ENCODE peak calls at places on chromosome 11, in six cellular contexts. F is brain microvascular endothelial cell, O is GM12865, N is astrocyte of the spinal cord, G is A549, I is upper lobe of right lung. K is an unnamed sample.

GRCh38 chr11:126898802-126899201 is 101.8 kb downstream of the KIRREL3 start:
- DNase-seq in I (no peak), G (no peak), F (no peak), O (no peak), N (no peak), K (no peak)

GRCh38 chr11:93689166-93689734 is 27.8 kb downstream of the CEP295 start:
- DNase-seq in I (no peak), F (no peak), N (no peak), G (no peak), O (peak), K (no peak)

GRCh38 chr11:77233011-77233410 is 68.5 kb downstream of the GDPD4 start:
- DNase-seq in F (no peak), G (no peak), O (no peak), I (no peak), N (no peak), K (no peak)

GRCh38 chr11:18987454-18988231 is 48.4 kb upstream of the MRGPRX1 start:
- DNase-seq in G (no peak), N (peak), I (no peak), F (peak), O (no peak), K (no peak)

GRCh38 chr11:116984589-116984988 is 113.6 kb downstream of the SIK3 start:
- DNase-seq in N (peak), F (peak), G (no peak), I (no peak), O (no peak), K (peak)

GRCh38 chr11:109247071-109247470 is 174.9 kb upstream of the C11orf87 start:
- DNase-seq in G (no peak), I (no peak), O (no peak), N (peak), F (peak), K (no peak)

GRCh38 chr11:3880724-3881123 is 25.3 kb downstream of the STIM1 start:
- DNase-seq in F (peak), G (no peak), O (peak), I (no peak), N (peak), K (no peak)

GRCh38 chr11:3000032-3000961 is 8.2 kb upstream of the NAP1L4 start:
- DNase-seq in N (peak), O (no peak), G (no peak), I (peak), F (peak), K (no peak)

GRCh38 chr11:61959678-61960077 is 7.8 kb downstream of the FTH1 start:
- DNase-seq in G (no peak), N (no peak), O (no peak), F (no peak), I (peak), K (no peak)

GRCh38 chr11:95337175-95337957 is 106.4 kb upstream of the SESN3 start:
- DNase-seq in G (no peak), N (peak), F (peak), O (peak), I (peak), K (peak)

GRCh38 chr11:84249344-84250135 is 963.4 kb upstream of the CCDC90B start:
- DNase-seq in N (peak), I (no peak), F (no peak), G (no peak), O (peak), K (no peak)

DNA sequence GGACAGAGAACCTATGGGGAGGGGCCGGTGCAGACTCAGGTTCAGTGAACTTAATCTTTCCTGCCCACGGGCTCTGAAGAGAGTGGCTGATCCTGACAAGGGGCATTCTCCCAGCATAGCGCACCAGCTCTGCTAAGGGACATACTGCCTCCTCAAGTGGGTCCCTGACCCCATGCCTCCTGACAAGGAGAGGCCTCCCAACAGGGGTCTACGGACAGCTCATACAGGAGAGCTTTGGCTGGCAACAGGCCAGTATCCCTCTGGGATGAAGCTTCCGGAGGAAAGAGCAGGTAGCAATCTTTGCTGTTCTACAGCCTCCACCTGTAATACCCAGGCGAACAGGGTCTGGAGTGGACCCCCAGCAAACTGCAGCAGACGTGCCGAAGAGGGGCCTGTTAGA is 394.0 kb downstream of the LRRC4C start:
- DNase-seq in I (no peak), G (no peak), O (no peak), N (no peak), F (no peak), K (no peak)
- TF ChIP-seq CTCF in I (no peak), G (no peak), O (no peak), N (no peak), F (no peak), K (no peak)

GRCh38 chr11:33445761-33446161 is 188.6 kb downstream of the HIPK3 start:
- DNase-seq in N (peak), F (peak), I (no peak), G (no peak), O (no peak), K (no peak)
- H3K4me3 ChIP-seq in N (no peak), F (no peak), I (no peak), G (no peak), O (no peak), K (no peak)

GRCh38 chr11:86487670-86488069 is 113.0 kb downstream of the CCDC81 start:
- DNase-seq in O (no peak), N (no peak), F (no peak), I (no peak), G (no peak), K (no peak)
- TF ChIP-seq CTCF in O (no peak), N (no peak), F (no peak), I (no peak), G (peak), K (no peak)

GRCh38 chr11:66076561-66076960 is 6.5 kb downstream of the PACS1 start:
- DNase-seq in I (no peak), F (no peak), G (no peak), N (no peak), O (no peak), K (no peak)

GRCh38 chr11:66085071-66085470 is 15.0 kb downstream of the PACS1 start:
- DNase-seq in O (no peak), N (no peak), F (no peak), I (no peak), G (no peak), K (no peak)

GRCh38 chr11:66082936-66083698 is 13.0 kb downstream of the PACS1 start:
- DNase-seq in F (no peak), I (no peak), O (no peak), N (no peak), G (no peak), K (no peak)

GRCh38 chr11:66080055-66080817 is 10.2 kb downstream of the PACS1 start:
- DNase-seq in I (no peak), O (no peak), G (peak), N (peak), F (peak), K (peak)

DNA sequence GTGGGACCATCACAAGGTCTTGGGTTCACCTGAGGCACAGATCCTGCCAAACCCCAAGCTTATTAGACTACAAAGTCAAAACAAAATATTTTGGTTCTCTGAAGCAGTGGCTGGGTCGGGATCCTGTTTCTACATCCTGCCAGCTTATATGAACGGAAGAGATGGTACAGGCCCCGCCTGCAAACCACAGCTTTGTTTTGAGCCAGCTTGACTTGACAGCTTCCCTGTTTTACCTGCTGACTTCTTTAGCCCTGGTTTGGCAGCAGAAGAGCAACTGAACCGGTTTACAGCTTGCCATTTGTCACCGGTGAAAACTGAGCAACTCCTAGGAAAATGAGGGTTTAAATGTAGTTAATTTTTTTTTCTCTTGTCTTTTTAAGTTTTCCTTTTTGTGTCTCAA is 11.4 kb downstream of the PACS1 start:
- DNase-seq in I (no peak), N (no peak), G (no peak), O (peak), F (no peak), K (no peak)
- H3K4me3 ChIP-seq in I (no peak), N (no peak), G (no peak), O (no peak), F (no peak), K (no peak)

GRCh38 chr11:121446752-121447156 is 5.4 kb upstream of the SORL1 start:
- DNase-seq in N (peak), O (peak), I (no peak), G (no peak), F (no peak), K (no peak)
- TF ChIP-seq CTCF in N (peak), O (peak), I (peak), G (peak), F (peak), K (peak)

DNA sequence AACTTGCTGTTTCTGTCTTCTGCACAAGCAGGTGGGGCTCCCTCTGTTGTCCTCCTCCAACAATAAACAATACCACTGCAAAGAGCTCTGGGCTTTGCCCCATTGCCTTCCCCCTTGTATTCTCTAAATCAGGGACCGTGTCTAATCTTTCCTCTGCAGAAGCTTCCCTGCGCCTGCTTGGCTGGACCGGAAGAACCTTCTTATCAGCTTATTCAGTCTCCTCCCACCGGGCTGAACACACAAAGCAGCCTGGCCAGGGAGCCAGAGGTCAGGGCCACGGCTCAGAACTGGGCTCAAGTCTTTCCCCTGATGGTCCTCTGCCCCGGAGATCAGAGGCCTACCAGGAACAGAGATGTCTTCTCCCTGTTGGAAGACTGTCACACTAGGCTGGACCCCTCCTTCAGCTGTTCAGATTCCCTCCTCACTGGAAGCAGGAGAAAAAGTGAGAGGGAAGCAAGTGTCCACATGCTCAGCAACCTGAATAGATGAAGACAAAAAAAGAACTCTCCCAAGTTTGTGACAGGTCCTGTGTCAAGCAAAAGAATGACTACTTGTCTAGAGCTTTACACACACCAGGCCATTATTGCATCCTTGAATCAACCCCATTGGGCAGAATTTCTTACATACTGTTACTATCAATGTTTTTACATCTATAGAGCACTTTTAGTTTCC is 63.7 kb downstream of the RAB30 start:
- DNase-seq in O (peak), I (peak), G (no peak), F (peak), N (no peak), K (no peak)
- H3K4me3 ChIP-seq in O (peak), I (no peak), G (no peak), F (no peak), N (no peak), K (no peak)

K was measured in AG09309.